ENCODE peak calls at places on chromosome 9, in ten cellular contexts. B, X, U, H, C, O, W, R, D and Z are unnamed samples.

GRCh38 chr9:128714586-128715435 is 9.1 kb downstream of the ZDHHC12 start:
- DNase-seq in B (no peak), X (no peak), U (no peak), H (peak; percentile 38), C (no peak), O (no peak), W (no peak), R (peak; percentile 39), D (no peak), Z (no peak)

GRCh38 chr9:32247173-32247572 is 137.3 kb upstream of the ACO1 start:
- DNase-seq in B (no peak), X (no peak), U (peak; percentile 2), H (no peak), C (no peak), O (no peak), W (no peak), R (no peak), D (no peak), Z (no peak)

GRCh38 chr9:97924386-97924785 is 2.1 kb upstream of the TRMO start:
- DNase-seq in B (no peak), X (peak; percentile 58), U (no peak), H (no peak), C (no peak), O (no peak), W (no peak), R (no peak), D (no peak), Z (peak; percentile 86)

GRCh38 chr9:86034863-86035734 is 64.3 kb downstream of the GOLM1 start:
- DNase-seq in B (no peak), X (no peak), U (no peak), H (no peak), C (peak; percentile 68), O (peak; percentile 53), W (no peak), R (peak; percentile 83), D (peak; percentile 52), Z (peak; percentile 16)

GRCh38 chr9:95074632-95075269 is 242.8 kb downstream of the FANCC start:
- DNase-seq in B (no peak), X (no peak), U (no peak), H (peak; percentile 72), C (no peak), O (no peak), W (no peak), R (peak; percentile 34), D (no peak), Z (no peak)

GRCh38 chr9:137534256-137535119 is 15.7 kb downstream of the PNPLA7 start:
- DNase-seq in B (no peak), X (peak; percentile 25), U (peak; percentile 9), H (no peak), C (peak; percentile 62), O (peak; percentile 74), W (no peak), R (peak; percentile 72), D (peak; percentile 75), Z (peak; percentile 70)

GRCh38 chr9:126093771-126094170 is 232.9 kb upstream of the MVB12B start:
- DNase-seq in B (no peak), X (no peak), U (no peak), H (no peak), C (no peak), O (no peak), W (no peak), R (no peak), D (no peak), Z (no peak)

GRCh38 chr9:132882616-132883015 is 3.9 kb downstream of the SPACA9 start:
- DNase-seq in B (no peak), X (no peak), U (no peak), H (no peak), C (no peak), O (no peak), W (no peak), R (no peak), D (no peak), Z (no peak)

GRCh38 chr9:84310903-84311302 is 29.7 kb downstream of the SLC28A3 start:
- DNase-seq in B (no peak), X (no peak), U (no peak), H (no peak), C (no peak), O (no peak), W (no peak), R (no peak), D (no peak), Z (no peak)

GRCh38 chr9:123749580-123750202 is 180.2 kb downstream of the DENND1A start:
- DNase-seq in B (no peak), X (no peak), U (no peak), H (no peak), C (peak; percentile 56), O (peak; percentile 13), W (no peak), R (no peak), D (no peak), Z (peak; percentile 14)

GRCh38 chr9:85420750-85421149 is 321.0 kb downstream of the AGTPBP1 start:
- DNase-seq in B (no peak), X (no peak), U (no peak), H (no peak), C (peak; percentile 24), O (peak; percentile 16), W (no peak), R (peak; percentile 80), D (peak; percentile 44), Z (no peak)

GRCh38 chr9:114035845-114036785 is 42.0 kb downstream of the AMBP start:
- DNase-seq in B (no peak), X (no peak), U (no peak), H (no peak), C (no peak), O (no peak), W (no peak), R (peak; percentile 41), D (no peak), Z (no peak)

GRCh38 chr9:12698293-12698692 is 5.1 kb downstream of the TYRP1 start:
- DNase-seq in B (no peak), X (no peak), U (no peak), H (no peak), C (no peak), O (peak; percentile 32), W (no peak), R (no peak), D (peak; percentile 78), Z (no peak)

GRCh38 chr9:61665330-61665751 is 475.5 kb downstream of the SPATA31A7 start:
- DNase-seq in B (no peak), X (no peak), U (no peak), H (no peak), C (no peak), O (no peak), W (no peak), R (no peak), D (no peak), Z (peak; percentile 0)

GRCh38 chr9:74498616-74499095 is 1.5 kb downstream of the RORB start:
- DNase-seq in B (no peak), X (no peak), U (no peak), H (peak; percentile 26), C (no peak), O (no peak), W (no peak), R (peak; percentile 78), D (peak; percentile 1), Z (no peak)

GRCh38 chr9:73179594-73179993 is 27.9 kb downstream of the ANXA1 start:
- DNase-seq in B (no peak), X (no peak), U (no peak), H (no peak), C (no peak), O (no peak), W (no peak), R (no peak), D (no peak), Z (no peak)

GRCh38 chr9:29285818-29286217 is 1712.5 kb upstream of the C9orf72 start:
- DNase-seq in B (no peak), X (no peak), U (no peak), H (no peak), C (no peak), O (no peak), W (no peak), R (peak; percentile 52), D (peak; percentile 19), Z (no peak)

GRCh38 chr9:30075451-30076199 is 2308.8 kb upstream of the ACO1 start:
- DNase-seq in B (no peak), X (no peak), U (no peak), H (no peak), C (peak; percentile 74), O (no peak), W (no peak), R (no peak), D (no peak), Z (no peak)

GRCh38 chr9:8329561-8330283 is 530.1 kb upstream of the DMAC1 start:
- DNase-seq in B (no peak), X (no peak), U (no peak), H (no peak), C (no peak), O (no peak), W (no peak), R (peak; percentile 71), D (no peak), Z (no peak)

GRCh38 chr9:98555851-98556465 is 152.8 kb downstream of the GABBR2 start:
- DNase-seq in B (no peak), X (no peak), U (no peak), H (no peak), C (no peak), O (no peak), W (no peak), R (peak; percentile 34), D (no peak), Z (no peak)

GRCh38 chr9:117247271-117247670 is 167.6 kb downstream of the ASTN2 start:
- DNase-seq in B (no peak), X (no peak), U (peak; percentile 14), H (no peak), C (peak; percentile 3), O (peak; percentile 7), W (peak; percentile 13), R (peak; percentile 61), D (no peak), Z (no peak)

GRCh38 chr9:14993061-14993800 is 83.0 kb upstream of the FREM1 start:
- DNase-seq in B (no peak), X (peak; percentile 76), U (peak; percentile 87), H (peak; percentile 93), C (peak; percentile 2), O (peak; percentile 83), W (peak; percentile 75), R (peak; percentile 98), D (peak; percentile 83), Z (no peak)

GRCh38 chr9:114364528-114365041 is 23.2 kb downstream of the AKNA start:
- DNase-seq in B (no peak), X (no peak), U (no peak), H (no peak), C (peak; percentile 32), O (peak; percentile 64), W (no peak), R (no peak), D (no peak), Z (peak; percentile 75)